ENCODE peak calls at places on chromosomes 2 and 18, in ten cellular contexts. Y is transverse colon; V is H1; S is aorta; X is K562; M is right cardiac atrium; C is MM.1S; L is OCI-LY7; H is CD8-positive, alpha-beta memory T cell; O is psoas muscle. I is an unnamed sample.

GRCh38 chr2:88843651-88844050 is 152.2 kb downstream of the RPIA start:
- DNase-seq in Y (no peak), V (no peak), S (no peak), X (no peak), M (no peak), C (no peak), L (peak; percentile 43), H (no peak), O (no peak), I (no peak)

GRCh38 chr2:5164806-5165525 is 527.2 kb upstream of the SOX11 start:
- DNase-seq in Y (no peak), V (no peak), S (no peak), X (no peak), M (no peak), C (no peak), L (no peak), H (no peak), O (no peak), I (no peak)

GRCh38 chr2:120969613-120970355 is 234.1 kb downstream of the GLI2 start:
- DNase-seq in Y (no peak), V (no peak), S (no peak), X (no peak), M (no peak), C (no peak), L (no peak), H (no peak), O (no peak), I (no peak)

GRCh38 chr2:230155359-230155758 is 64.4 kb downstream of the SP110 start:
- DNase-seq in Y (no peak), V (no peak), S (no peak), X (no peak), M (no peak), C (no peak), L (no peak), H (no peak), O (no peak), I (no peak)

GRCh38 chr2:37786854-37787253 is 115.4 kb upstream of the CDC42EP3 start:
- DNase-seq in Y (peak; percentile 59), V (no peak), S (no peak), X (no peak), M (no peak), C (no peak), L (no peak), H (no peak), O (peak; percentile 58), I (peak; percentile 77)

GRCh38 chr18:60277855-60278480 is 94.6 kb downstream of the MC4R start:
- DNase-seq in Y (no peak), V (no peak), S (no peak), X (no peak), M (no peak), C (no peak), L (no peak), H (no peak), O (no peak), I (no peak)

GRCh38 chr18:13455960-13456471 is 237.5 kb downstream of the LDLRAD4 start:
- DNase-seq in Y (no peak), V (no peak), S (no peak), X (no peak), M (no peak), C (no peak), L (peak; percentile 51), H (peak; percentile 27), O (no peak), I (no peak)

GRCh38 chr2:212723226-212723625 is 184.6 kb upstream of the ERBB4 start:
- DNase-seq in Y (no peak), V (no peak), S (no peak), X (no peak), M (no peak), C (no peak), L (no peak), H (no peak), O (no peak), I (no peak)

GRCh38 chr2:121376851-121377250 is 91.8 kb upstream of the TFCP2L1 start:
- DNase-seq in Y (no peak), V (no peak), S (no peak), X (no peak), M (no peak), C (no peak), L (no peak), H (no peak), O (no peak), I (no peak)

GRCh38 chr2:218010116-218010837 is 7.5 kb upstream of the TNS1 start:
- DNase-seq in Y (peak; percentile 50), V (no peak), S (peak; percentile 86), X (peak; percentile 13), M (no peak), C (peak; percentile 27), L (no peak), H (peak; percentile 16), O (peak; percentile 82), I (no peak)

GRCh38 chr2:189221811-189222210 is 42.2 kb upstream of the COL5A2 start:
- DNase-seq in Y (no peak), V (no peak), S (no peak), X (no peak), M (no peak), C (no peak), L (no peak), H (no peak), O (no peak), I (no peak)

GRCh38 chr2:30608643-30609042 is 161.6 kb downstream of the LCLAT1 start:
- DNase-seq in Y (no peak), V (no peak), S (no peak), X (peak; percentile 38), M (no peak), C (no peak), L (no peak), H (no peak), O (no peak), I (no peak)

GRCh38 chr18:8609711-8610441 is 639 bp downstream of the RAB12 start:
- DNase-seq in Y (peak; percentile 15), V (no peak), S (no peak), X (peak; percentile 50), M (peak; percentile 21), C (peak; percentile 19), L (peak; percentile 40), H (no peak), O (peak; percentile 68), I (no peak)

GRCh38 chr2:217430916-217431576 is 571.2 kb upstream of the TNP1 start:
- DNase-seq in Y (no peak), V (no peak), S (no peak), X (no peak), M (no peak), C (no peak), L (no peak), H (no peak), O (no peak), I (no peak)

DNA sequence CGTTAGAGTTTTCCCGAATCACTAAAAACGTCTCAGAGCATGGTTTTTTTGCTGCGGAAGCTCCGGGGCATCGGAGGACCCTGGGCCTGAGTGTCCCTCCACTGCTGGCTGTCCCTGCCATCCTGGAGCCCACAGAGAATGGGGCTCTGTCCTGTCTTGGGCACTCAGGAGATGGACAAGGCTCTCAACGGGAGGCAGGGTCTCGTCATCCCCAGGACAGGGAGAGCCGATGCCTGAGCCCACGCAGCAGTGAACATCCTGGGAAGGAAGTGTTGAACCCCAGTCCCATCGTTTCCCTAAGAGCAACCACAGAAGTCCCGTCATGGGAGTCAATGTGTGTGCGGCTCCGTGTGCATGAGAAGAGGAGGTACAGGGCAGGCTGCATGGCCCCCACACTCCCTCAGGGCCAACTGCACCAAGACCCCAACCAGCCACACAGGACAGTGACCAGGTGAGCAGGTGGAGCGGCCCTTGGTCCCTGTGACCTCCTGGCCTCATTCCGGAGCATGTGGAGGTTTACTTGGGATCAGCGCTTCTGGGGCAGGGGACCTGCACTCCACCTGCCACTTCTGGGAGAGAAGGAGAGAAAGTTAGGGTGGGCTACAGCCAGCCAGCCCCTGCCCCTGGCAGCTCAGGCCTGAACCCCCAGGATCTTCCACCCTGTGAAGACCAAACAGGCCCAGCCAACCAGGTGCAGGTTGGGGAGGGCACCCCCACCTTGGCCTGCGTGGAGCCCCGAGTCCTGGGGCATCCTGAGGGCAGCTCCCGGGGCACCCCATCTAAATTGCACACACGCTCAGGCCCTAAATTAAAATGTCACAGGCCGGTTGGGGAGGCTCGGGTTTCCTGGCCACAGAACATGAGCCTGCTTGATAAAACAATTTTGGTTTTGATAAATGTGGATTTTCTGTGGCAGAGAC is 3.1 kb upstream of the SNED1 start:
- DNase-seq in Y (no peak), V (no peak), S (peak; percentile 72), X (no peak), M (no peak), C (no peak), L (no peak), H (no peak), O (no peak), I (peak; percentile 3)
- H3K4me1 ChIP-seq in Y (peaks cover 4% of the 10 kb centered on the region), V (no peaks in the 10 kb centered on the region), S (peaks cover 6% of the 10 kb centered on the region), X (no peaks in the 10 kb centered on the region), M (peaks cover 12% of the 10 kb centered on the region), C (peaks cover 5% of the 10 kb centered on the region), L (no peaks in the 10 kb centered on the region), H (no peaks in the 10 kb centered on the region), O (peaks cover 55% of the 10 kb centered on the region), I (peaks cover 49% of the 10 kb centered on the region)

GRCh38 chr2:46074501-46074900 is 222.7 kb upstream of the EPAS1 start:
- DNase-seq in Y (no peak), V (no peak), S (no peak), X (no peak), M (no peak), C (no peak), L (no peak), H (no peak), O (no peak), I (no peak)
- H3K4me1 ChIP-seq in Y (no peaks in the 10 kb centered on the region), V (no peaks in the 10 kb centered on the region), S (no peaks in the 10 kb centered on the region), X (no peaks in the 10 kb centered on the region), M (peaks cover 7% of the 10 kb centered on the region), C (no peaks in the 10 kb centered on the region), L (no peaks in the 10 kb centered on the region), H (no peaks in the 10 kb centered on the region), O (no peaks in the 10 kb centered on the region), I (no peaks in the 10 kb centered on the region)

GRCh38 chr2:168528016-168528415 is 71.9 kb downstream of the CERS6 start:
- DNase-seq in Y (no peak), V (no peak), S (no peak), X (no peak), M (no peak), C (no peak), L (no peak), H (no peak), O (no peak), I (no peak)
- H3K4me1 ChIP-seq in Y (no peaks in the 10 kb centered on the region), V (peaks cover 2% of the 10 kb centered on the region), S (no peaks in the 10 kb centered on the region), X (peaks cover 19% of the 10 kb centered on the region), M (peaks cover 6% of the 10 kb centered on the region), C (no peaks in the 10 kb centered on the region), L (peaks cover 17% of the 10 kb centered on the region), H (peaks cover 5% of the 10 kb centered on the region), O (peaks cover 57% of the 10 kb centered on the region), I (peaks cover 53% of the 10 kb centered on the region)

GRCh38 chr18:63192171-63192884 is 127.2 kb downstream of the BCL2 start:
- DNase-seq in Y (no peak), V (no peak), S (no peak), X (no peak), M (no peak), C (no peak), L (no peak), H (no peak), O (no peak), I (peak; percentile 29)
- H3K4me1 ChIP-seq in Y (peaks cover 5% of the 10 kb centered on the region), V (no peaks in the 10 kb centered on the region), S (peaks cover 9% of the 10 kb centered on the region), X (no peaks in the 10 kb centered on the region), M (peaks cover 6% of the 10 kb centered on the region), C (peaks cover 33% of the 10 kb centered on the region), L (no peaks in the 10 kb centered on the region), H (peaks cover 16% of the 10 kb centered on the region), O (peaks cover 67% of the 10 kb centered on the region), I (peaks cover 27% of the 10 kb centered on the region)